ENCODE peak calls at places on chromosomes 3 and 15, in five cellular contexts. X is ureter, D is HS-27A, V is HepG2, P is heart right ventricle. G is an unnamed sample.

GRCh38 chr3:149845570-149846244 is 32.7 kb downstream of the RNF13 start:
- DNase-seq in D (no peak), X (no peak), V (peak; percentile 53), P (no peak), G (no peak)

GRCh38 chr3:23748398-23749110 is 57.2 kb upstream of the UBE2E1 start:
- DNase-seq in D (no peak), X (no peak), P (peak; percentile 43), V (no peak), G (no peak)

GRCh38 chr15:71921191-71921590 is 110.8 kb downstream of the NR2E3 start:
- DNase-seq in V (no peak), X (no peak), P (no peak), D (no peak), G (no peak)

GRCh38 chr15:77044228-77045042 is 26.5 kb downstream of the TSPAN3 start:
- DNase-seq in P (peak; percentile 46), X (no peak), D (no peak), V (no peak), G (no peak)

GRCh38 chr15:80942746-80943565 is 46.7 kb downstream of the MESD start:
- DNase-seq in P (peak; percentile 51), X (no peak), D (no peak), V (no peak), G (no peak)

GRCh38 chr3:61725851-61726333 is 164.5 kb downstream of the PTPRG start:
- DNase-seq in V (peak; percentile 95), P (peak; percentile 56), X (no peak), D (peak; percentile 88), G (no peak)

GRCh38 chr3:140186421-140186920 is 251.5 kb downstream of the CLSTN2 start:
- DNase-seq in V (no peak), X (no peak), D (no peak), P (peak; percentile 45), G (no peak)

GRCh38 chr15:79736435-79737000 is 160.3 kb downstream of the MTHFS start:
- DNase-seq in X (no peak), D (no peak), P (no peak), V (no peak), G (no peak)

GRCh38 chr15:35427496-35427895 is 118.5 kb downstream of the DPH6 start:
- DNase-seq in X (no peak), P (no peak), D (no peak), V (no peak), G (no peak)

GRCh38 chr3:156727519-156728205 is 53.3 kb downstream of the TIPARP start:
- DNase-seq in D (no peak), V (no peak), P (no peak), X (no peak), G (no peak)

GRCh38 chr3:138062626-138063025 is 52.7 kb downstream of the CLDN18 start:
- DNase-seq in V (no peak), D (no peak), X (no peak), P (no peak), G (no peak)

GRCh38 chr3:14458434-14459280 is 56.3 kb downstream of the SLC6A6 start:
- DNase-seq in D (no peak), V (no peak), X (no peak), P (no peak), G (no peak)

G was measured in activated T-cell treated with anti-CD3 and anti-CD28 coated beads, Interleukin-2, amount 50 U/mL, for 1 hour.